ENCODE peak calls at places on chromosomes 11 and 22, in six cellular contexts. E, Q, H, R, S and W are unnamed samples.

GRCh38 chr11:31340903-31341572 is 28.5 kb downstream of the DCDC1 start:
- DNase-seq in E (peak; percentile 31), Q (peak; percentile 46), H (no peak), R (peak; percentile 40), S (peak; percentile 22), W (peak; percentile 41)

GRCh38 chr11:118321386-118322082 is 17.0 kb downstream of the CD3E start:
- DNase-seq in E (no peak), Q (no peak), H (no peak), R (no peak), S (peak; percentile 1), W (no peak)

GRCh38 chr11:76152741-76153608 is 53.3 kb downstream of the WNT11 start:
- DNase-seq in E (no peak), Q (no peak), H (no peak), R (peak; percentile 93), S (no peak), W (no peak)

GRCh38 chr11:71580057-71581003 is 2.3 kb downstream of the KRTAP5-11 start:
- DNase-seq in E (peak; percentile 75), Q (no peak), H (peak; percentile 23), R (peak; percentile 75), S (peak; percentile 52), W (peak; percentile 72)

GRCh38 chr22:50274311-50274710 is 4.1 kb upstream of the MAPK11 start:
- DNase-seq in E (no peak), Q (no peak), H (no peak), R (peak; percentile 66), S (peak; percentile 70), W (peak; percentile 54)

GRCh38 chr11:123072279-123072678 is 10.3 kb upstream of the HSPA8 start:
- DNase-seq in E (no peak), Q (no peak), H (no peak), R (peak; percentile 93), S (no peak), W (no peak)

GRCh38 chr11:116073854-116074837 is 569.9 kb upstream of the CADM1 start:
- DNase-seq in E (no peak), Q (no peak), H (peak; percentile 76), R (peak; percentile 18), S (peak; percentile 36), W (no peak)

GRCh38 chr11:60970369-60970774 is 1.1 kb upstream of the CD6 start:
- DNase-seq in E (peak; percentile 69), Q (peak; percentile 86), H (no peak), R (peak; percentile 71), S (peak; percentile 39), W (peak; percentile 29)

GRCh38 chr11:111665779-111666178 is 63.5 kb downstream of the SIK2 start:
- DNase-seq in E (no peak), Q (no peak), H (peak; percentile 32), R (peak; percentile 63), S (peak; percentile 69), W (peak; percentile 71)

GRCh38 chr22:37930952-37931440 is 22.4 kb downstream of the C22orf23 start:
- DNase-seq in E (no peak), Q (no peak), H (no peak), R (no peak), S (no peak), W (no peak)

GRCh38 chr11:62883677-62884076 is 3.0 kb downstream of the SLC3A2 start:
- DNase-seq in E (no peak), Q (no peak), H (no peak), R (no peak), S (no peak), W (no peak)

GRCh38 chr22:18013436-18013835 is 10.9 kb downstream of the MICAL3 start:
- DNase-seq in E (no peak), Q (no peak), H (no peak), R (no peak), S (no peak), W (no peak)

GRCh38 chr11:61267437-61267841 is 26.5 kb downstream of the PGA5 start:
- DNase-seq in E (no peak), Q (no peak), H (no peak), R (no peak), S (no peak), W (no peak)

GRCh38 chr11:64846998-64847666 is 2.7 kb upstream of the CDC42BPG start:
- DNase-seq in E (peak; percentile 96), Q (peak; percentile 98), H (peak; percentile 91), R (peak; percentile 97), S (peak; percentile 88), W (peak; percentile 80)

GRCh38 chr11:127962416-127962815 is 624.9 kb downstream of the ETS1 start:
- DNase-seq in E (no peak), Q (no peak), H (no peak), R (no peak), S (no peak), W (no peak)

GRCh38 chr11:109547356-109548027 is 125.5 kb downstream of the C11orf87 start:
- DNase-seq in E (no peak), Q (no peak), H (no peak), R (peak; percentile 80), S (peak; percentile 56), W (peak; percentile 56)

GRCh38 chr22:31579835-31580242 is 82.2 kb downstream of the PISD start:
- DNase-seq in E (no peak), Q (no peak), H (no peak), R (no peak), S (no peak), W (no peak)

GRCh38 chr11:56841210-56841810 is 92.8 kb upstream of the OR9G4 start:
- DNase-seq in E (peak; percentile 45), Q (peak; percentile 62), H (peak; percentile 62), R (peak; percentile 73), S (peak; percentile 47), W (peak; percentile 56)

GRCh38 chr11:33214187-33214586 is 43.0 kb upstream of the HIPK3 start:
- DNase-seq in E (no peak), Q (no peak), H (no peak), R (peak; percentile 24), S (no peak), W (no peak)

GRCh38 chr11:27688076-27688475 is 12.2 kb downstream of the BDNF start:
- DNase-seq in E (peak; percentile 81), Q (peak; percentile 71), H (no peak), R (no peak), S (no peak), W (no peak)

GRCh38 chr11:34192481-34193401 is 87.3 kb downstream of the NAT10 start:
- DNase-seq in E (no peak), Q (no peak), H (no peak), R (peak; percentile 86), S (peak; percentile 75), W (peak; percentile 93)

GRCh38 chr11:19084661-19085315 is 24.3 kb upstream of the MRGPRX2 start:
- DNase-seq in E (no peak), Q (no peak), H (no peak), R (no peak), S (no peak), W (no peak)

GRCh38 chr11:10459029-10459970 is 4.2 kb downstream of the AMPD3 start:
- DNase-seq in E (peak; percentile 28), Q (peak; percentile 44), H (no peak), R (no peak), S (peak; percentile 60), W (no peak)

GRCh38 chr22:46748948-46749681 is 11.1 kb upstream of the CERK start:
- DNase-seq in E (no peak), Q (no peak), H (no peak), R (peak; percentile 78), S (peak; percentile 73), W (peak; percentile 49)

GRCh38 chr11:79086056-79086455 is 354.8 kb downstream of the TENM4 start:
- DNase-seq in E (no peak), Q (no peak), H (no peak), R (no peak), S (no peak), W (no peak)

GRCh38 chr11:64060861-64061444 is 25.2 kb downstream of the FLRT1 start:
- DNase-seq in E (peak; percentile 73), Q (peak; percentile 89), H (peak; percentile 70), R (peak; percentile 46), S (peak; percentile 43), W (no peak)

GRCh38 chr11:44192701-44193100 is 97.2 kb downstream of the EXT2 start:
- DNase-seq in E (no peak), Q (no peak), H (no peak), R (no peak), S (no peak), W (no peak)

GRCh38 chr11:7892059-7892699 is 38.9 kb downstream of the OR10A6 start:
- DNase-seq in E (no peak), Q (no peak), H (no peak), R (peak; percentile 84), S (peak; percentile 25), W (peak; percentile 88)

GRCh38 chr11:35486934-35487333 is 38.5 kb downstream of the PAMR1 start:
- DNase-seq in E (no peak), Q (no peak), H (no peak), R (no peak), S (no peak), W (no peak)

GRCh38 chr11:35484435-35484834 is 41.0 kb downstream of the PAMR1 start:
- DNase-seq in E (no peak), Q (no peak), H (no peak), R (no peak), S (no peak), W (peak; percentile 85)

GRCh38 chr11:35485656-35486318 is 39.6 kb downstream of the PAMR1 start:
- DNase-seq in E (peak; percentile 89), Q (peak; percentile 95), H (peak; percentile 68), R (peak; percentile 93), S (peak; percentile 80), W (peak; percentile 79)

GRCh38 chr11:35486446-35486845 is 39.0 kb downstream of the PAMR1 start:
- DNase-seq in E (no peak), Q (no peak), H (no peak), R (peak; percentile 7), S (no peak), W (no peak)

GRCh38 chr11:35483131-35483800 is 42.1 kb downstream of the PAMR1 start:
- DNase-seq in E (no peak), Q (no peak), H (no peak), R (no peak), S (no peak), W (peak; percentile 79)
- H4K91ac ChIP-seq in E (no peak overlapping the region), Q (no peak overlapping the region), H (no peak overlapping the region), R (no peak overlapping the region), S (no peak overlapping the region), W (peak overlapping the region; percentile 89)

GRCh38 chr11:83002522-83002921 is 69.2 kb downstream of the RAB30 start:
- DNase-seq in E (no peak), Q (no peak), H (no peak), R (no peak), S (no peak), W (no peak)
- H4K91ac ChIP-seq in E (no peak overlapping the region), Q (no peak overlapping the region), H (no peak overlapping the region), R (no peak overlapping the region), S (no peak overlapping the region), W (no peak overlapping the region)

GRCh38 chr11:94036096-94036495 is 14.9 kb downstream of the HEPHL1 start:
- DNase-seq in E (no peak), Q (no peak), H (no peak), R (no peak), S (no peak), W (no peak)
- H4K91ac ChIP-seq in E (no peak overlapping the region), Q (no peak overlapping the region), H (no peak overlapping the region), R (no peak overlapping the region), S (no peak overlapping the region), W (no peak overlapping the region)

DNA sequence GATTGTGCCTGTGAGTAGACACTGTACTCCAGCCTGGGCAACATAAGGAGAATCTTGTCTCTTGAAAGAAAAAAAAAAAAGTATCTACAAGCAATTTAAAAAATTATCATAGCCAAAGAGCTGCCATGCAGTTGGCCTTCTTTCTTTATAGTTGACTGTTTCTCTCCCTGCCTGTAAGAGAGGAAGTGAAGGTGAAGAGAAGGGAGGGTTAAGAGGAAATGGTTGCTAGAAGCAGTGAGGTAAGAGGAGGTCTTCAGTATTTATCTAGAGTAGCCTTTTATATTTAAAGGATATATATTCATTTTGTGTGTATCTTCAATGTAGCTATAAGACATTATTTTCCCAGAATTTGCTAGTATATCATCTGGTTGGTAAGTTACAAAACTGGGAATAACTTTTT is 217.9 kb downstream of the TMEM135 start:
- DNase-seq in E (no peak), Q (no peak), H (no peak), R (no peak), S (no peak), W (no peak)
- H4K91ac ChIP-seq in E (no peak overlapping the region), Q (no peak overlapping the region), H (no peak overlapping the region), R (no peak overlapping the region), S (no peak overlapping the region), W (no peak overlapping the region)